ENCODE peak calls at places on chromosomes 7 and 10, in ten cellular contexts. J, R, N, Y, L, P, H, I, F and G are unnamed samples.

GRCh38 chr7:54111850-54112249 is 430.3 kb upstream of the VSTM2A start:
- DNase-seq in J (no peak), R (no peak), N (no peak), Y (no peak), L (no peak), P (no peak), H (no peak), I (no peak), F (no peak), G (no peak)

GRCh38 chr7:44280993-44281721 is 44.2 kb downstream of the CAMK2B start:
- DNase-seq in J (no peak), R (no peak), N (no peak), Y (peak), L (no peak), P (no peak), H (peak), I (peak), F (peak), G (no peak)

GRCh38 chr10:30068482-30069223 is 9.3 kb upstream of the JCAD start:
- DNase-seq in J (no peak), R (peak), N (peak), Y (no peak), L (no peak), P (no peak), H (no peak), I (no peak), F (no peak), G (no peak)

GRCh38 chr10:48683893-48684292 is 780 bp upstream of the WDFY4 start:
- DNase-seq in J (no peak), R (no peak), N (no peak), Y (no peak), L (peak), P (no peak), H (no peak), I (no peak), F (no peak), G (no peak)

GRCh38 chr10:79452174-79452611 is 6.8 kb upstream of the ZCCHC24 start:
- DNase-seq in J (no peak), R (peak), N (no peak), Y (peak), L (no peak), P (no peak), H (no peak), I (no peak), F (no peak), G (no peak)

GRCh38 chr7:36535866-36536664 is 146.4 kb downstream of the ANLN start:
- DNase-seq in J (no peak), R (no peak), N (peak), Y (no peak), L (no peak), P (peak), H (no peak), I (no peak), F (no peak), G (no peak)

GRCh38 chr7:33886100-33886623 is 19.2 kb upstream of the BMPER start:
- DNase-seq in J (no peak), R (no peak), N (no peak), Y (no peak), L (no peak), P (no peak), H (no peak), I (no peak), F (no peak), G (no peak)

GRCh38 chr10:70604106-70604505 is 1.6 kb upstream of the PRF1 start:
- DNase-seq in J (no peak), R (no peak), N (no peak), Y (no peak), L (no peak), P (no peak), H (no peak), I (no peak), F (no peak), G (no peak)

GRCh38 chr10:99266383-99266782 is 30.7 kb upstream of the HPSE2 start:
- DNase-seq in J (no peak), R (no peak), N (no peak), Y (no peak), L (peak), P (no peak), H (no peak), I (no peak), F (no peak), G (no peak)

GRCh38 chr10:110932505-110933180 is 13.2 kb downstream of the SHOC2 start:
- DNase-seq in J (no peak), R (no peak), N (no peak), Y (no peak), L (no peak), P (peak), H (no peak), I (no peak), F (no peak), G (no peak)

GRCh38 chr10:106479619-106480018 is 684.9 kb downstream of the SORCS1 start:
- DNase-seq in J (no peak), R (peak), N (peak), Y (no peak), L (no peak), P (no peak), H (no peak), I (no peak), F (no peak), G (no peak)

GRCh38 chr7:83731154-83731553 is 82.2 kb upstream of the SEMA3E start:
- DNase-seq in J (no peak), R (no peak), N (no peak), Y (no peak), L (no peak), P (no peak), H (no peak), I (no peak), F (no peak), G (no peak)

GRCh38 chr10:8438603-8439002 is 384.1 kb downstream of the GATA3 start:
- DNase-seq in J (no peak), R (no peak), N (no peak), Y (no peak), L (no peak), P (no peak), H (no peak), I (no peak), F (no peak), G (no peak)

GRCh38 chr7:40059057-40059456 is 75.4 kb downstream of the MPLKIP start:
- DNase-seq in J (no peak), R (no peak), N (no peak), Y (no peak), L (no peak), P (no peak), H (no peak), I (no peak), F (no peak), G (no peak)

GRCh38 chr10:22437620-22438588 is 92.6 kb downstream of the SPAG6 start:
- DNase-seq in J (peak), R (peak), N (no peak), Y (peak), L (no peak), P (no peak), H (peak), I (peak), F (peak), G (peak)

GRCh38 chr10:132805599-132805998 is 19.7 kb upstream of the NKX6-2 start:
- DNase-seq in J (no peak), R (no peak), N (no peak), Y (no peak), L (no peak), P (no peak), H (peak), I (no peak), F (no peak), G (peak)

GRCh38 chr7:85046512-85046911 is 140.3 kb downstream of the SEMA3D start:
- DNase-seq in J (no peak), R (no peak), N (no peak), Y (no peak), L (no peak), P (no peak), H (no peak), I (no peak), F (no peak), G (no peak)

GRCh38 chr10:69618746-69619145 is 11.3 kb upstream of the FAM241B start:
- DNase-seq in J (no peak), R (no peak), N (no peak), Y (no peak), L (no peak), P (no peak), H (no peak), I (no peak), F (no peak), G (no peak)

GRCh38 chr7:5574770-5575269 is 151.2 kb upstream of the TNRC18 start:
- DNase-seq in J (peak), R (no peak), N (no peak), Y (no peak), L (no peak), P (no peak), H (no peak), I (peak), F (peak), G (no peak)

GRCh38 chr7:5595545-5596045 is 172.0 kb upstream of the TNRC18 start:
- DNase-seq in J (no peak), R (no peak), N (peak), Y (no peak), L (no peak), P (peak), H (no peak), I (peak), F (no peak), G (no peak)

GRCh38 chr7:50205011-50205410 is 99.5 kb upstream of the IKZF1 start:
- DNase-seq in J (no peak), R (no peak), N (no peak), Y (no peak), L (no peak), P (no peak), H (no peak), I (no peak), F (no peak), G (no peak)

GRCh38 chr7:107075863-107076574 is 31.5 kb downstream of the PRKAR2B start:
- DNase-seq in J (no peak), R (no peak), N (no peak), Y (no peak), L (no peak), P (no peak), H (no peak), I (no peak), F (no peak), G (no peak)

GRCh38 chr10:132096223-132096622 is 30.5 kb downstream of the JAKMIP3 start:
- DNase-seq in J (no peak), R (peak), N (peak), Y (no peak), L (no peak), P (peak), H (no peak), I (peak), F (no peak), G (peak)

GRCh38 chr7:95687759-95688343 is 84.5 kb upstream of the DYNC1I1 start:
- DNase-seq in J (peak), R (peak), N (no peak), Y (no peak), L (peak), P (peak), H (no peak), I (no peak), F (no peak), G (no peak)

GRCh38 chr7:86963599-86964230 is 95.7 kb downstream of the ELAPOR2 start:
- DNase-seq in J (no peak), R (peak), N (peak), Y (no peak), L (no peak), P (no peak), H (no peak), I (no peak), F (no peak), G (no peak)

GRCh38 chr7:56219017-56219416 is 102.8 kb upstream of the NUPR2 start:
- DNase-seq in J (no peak), R (no peak), N (no peak), Y (no peak), L (no peak), P (no peak), H (no peak), I (no peak), F (no peak), G (no peak)

GRCh38 chr10:109698888-109699685 is 224.2 kb downstream of the XPNPEP1 start:
- DNase-seq in J (no peak), R (no peak), N (no peak), Y (no peak), L (no peak), P (no peak), H (no peak), I (no peak), F (no peak), G (no peak)

GRCh38 chr7:51010534-51010933 is 227.8 kb upstream of the GRB10 start:
- DNase-seq in J (no peak), R (no peak), N (no peak), Y (no peak), L (no peak), P (no peak), H (no peak), I (no peak), F (no peak), G (no peak)

GRCh38 chr10:11525503-11525902 is 85.9 kb downstream of the USP6NL start:
- DNase-seq in J (peak), R (peak), N (no peak), Y (peak), L (no peak), P (no peak), H (peak), I (peak), F (peak), G (no peak)

GRCh38 chr10:6665847-6666246 is 85.8 kb upstream of the PRKCQ start:
- DNase-seq in J (no peak), R (no peak), N (no peak), Y (no peak), L (peak), P (no peak), H (no peak), I (no peak), F (no peak), G (no peak)

GRCh38 chr7:131255242-131255641 is 72.4 kb upstream of the MKLN1 start:
- DNase-seq in J (no peak), R (no peak), N (no peak), Y (no peak), L (no peak), P (no peak), H (no peak), I (no peak), F (no peak), G (no peak)

GRCh38 chr10:103660364-103661197 is 167.1 kb downstream of the NEURL1 start:
- DNase-seq in J (no peak), R (peak), N (no peak), Y (peak), L (no peak), P (peak), H (peak), I (peak), F (no peak), G (peak)

GRCh38 chr7:5420841-5421625 is 2.6 kb downstream of the TNRC18 start:
- DNase-seq in J (no peak), R (no peak), N (no peak), Y (peak), L (no peak), P (peak), H (peak), I (peak), F (no peak), G (peak)

GRCh38 chr7:22364023-22364422 is 7.1 kb upstream of the RAPGEF5 start:
- DNase-seq in J (no peak), R (no peak), N (no peak), Y (no peak), L (peak), P (no peak), H (no peak), I (no peak), F (no peak), G (no peak)

GRCh38 chr10:119253433-119254174 is 46.2 kb downstream of the GRK5 start:
- DNase-seq in J (peak), R (peak), N (peak), Y (peak), L (no peak), P (peak), H (peak), I (peak), F (peak), G (no peak)

GRCh38 chr7:46432666-46433065 is 511.6 kb upstream of the IGFBP3 start:
- DNase-seq in J (no peak), R (peak), N (peak), Y (no peak), L (no peak), P (peak), H (no peak), I (no peak), F (no peak), G (no peak)

GRCh38 chr7:98687331-98687863 is 70.3 kb downstream of the NPTX2 start:
- DNase-seq in J (no peak), R (no peak), N (no peak), Y (no peak), L (no peak), P (no peak), H (no peak), I (no peak), F (no peak), G (no peak)

GRCh38 chr10:19817251-19818046 is 1.2 kb downstream of the PLXDC2 start:
- DNase-seq in J (peak), R (peak), N (no peak), Y (no peak), L (no peak), P (peak), H (peak), I (no peak), F (peak), G (no peak)

GRCh38 chr10:100186253-100186780 is 488 bp upstream of the ERLIN1 start:
- DNase-seq in J (peak), R (peak), N (no peak), Y (peak), L (no peak), P (no peak), H (no peak), I (peak), F (peak), G (no peak)

GRCh38 chr10:74333174-74333573 is 182.2 kb downstream of the ADK start:
- DNase-seq in J (no peak), R (peak), N (peak), Y (no peak), L (no peak), P (no peak), H (no peak), I (no peak), F (no peak), G (no peak)

DNA sequence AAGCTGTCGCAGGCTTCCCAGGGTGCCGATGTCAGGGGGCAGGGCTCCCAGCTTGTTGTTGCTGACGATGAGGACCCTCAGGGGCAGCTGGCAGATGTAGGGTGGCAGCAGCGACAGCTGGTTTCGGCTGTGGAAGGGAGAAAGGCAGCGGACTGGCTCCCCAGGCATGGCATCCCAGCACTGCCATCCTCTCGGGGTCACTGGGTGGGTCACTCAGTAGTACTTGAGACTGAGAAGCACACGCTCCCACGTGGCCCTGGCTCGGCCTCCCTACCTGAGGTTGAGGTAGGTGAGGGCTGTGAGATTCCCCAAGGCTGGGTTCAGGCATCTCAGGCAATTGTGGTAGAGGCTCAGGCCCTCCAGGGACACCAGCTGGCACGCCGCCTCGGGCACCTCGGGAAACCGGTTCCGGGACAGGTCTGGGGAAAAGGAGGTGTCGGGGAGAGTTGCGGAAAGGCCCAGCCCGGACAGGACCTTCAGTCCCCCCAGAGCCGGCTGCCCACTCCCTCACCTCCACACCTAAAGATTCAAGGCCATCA is 3.8 kb downstream of the LRCH4 start:
- DNase-seq in J (no peak), R (no peak), N (no peak), Y (no peak), L (no peak), P (no peak), H (peak), I (no peak), F (no peak), G (peak)
- H3K27ac ChIP-seq in J (peak), R (peak), N (no peak), Y (peak), L (no peak), P (no peak), H (no peak), I (no peak), F (no peak), G (peak)

GRCh38 chr10:60650272-60650800 is 127.9 kb upstream of the CDK1 start:
- DNase-seq in J (no peak), R (no peak), N (no peak), Y (no peak), L (no peak), P (no peak), H (no peak), I (no peak), F (no peak), G (no peak)
- H3K27ac ChIP-seq in J (no peak), R (no peak), N (no peak), Y (no peak), L (no peak), P (no peak), H (no peak), I (no peak), F (no peak), G (no peak)

GRCh38 chr7:3998060-3998459 is 684.0 kb upstream of the FOXK1 start:
- DNase-seq in J (no peak), R (no peak), N (no peak), Y (no peak), L (no peak), P (no peak), H (no peak), I (no peak), F (no peak), G (no peak)

GRCh38 chr7:3992841-3993240 is 689.3 kb upstream of the FOXK1 start:
- DNase-seq in J (no peak), R (no peak), N (no peak), Y (peak), L (no peak), P (no peak), H (no peak), I (no peak), F (no peak), G (no peak)

GRCh38 chr7:3995187-3995586 is 686.9 kb upstream of the FOXK1 start:
- DNase-seq in J (no peak), R (no peak), N (no peak), Y (no peak), L (peak), P (no peak), H (peak), I (no peak), F (no peak), G (no peak)

GRCh38 chr7:3991771-3992231 is 690.3 kb upstream of the FOXK1 start:
- DNase-seq in J (no peak), R (no peak), N (no peak), Y (no peak), L (no peak), P (no peak), H (no peak), I (no peak), F (no peak), G (no peak)

DNA sequence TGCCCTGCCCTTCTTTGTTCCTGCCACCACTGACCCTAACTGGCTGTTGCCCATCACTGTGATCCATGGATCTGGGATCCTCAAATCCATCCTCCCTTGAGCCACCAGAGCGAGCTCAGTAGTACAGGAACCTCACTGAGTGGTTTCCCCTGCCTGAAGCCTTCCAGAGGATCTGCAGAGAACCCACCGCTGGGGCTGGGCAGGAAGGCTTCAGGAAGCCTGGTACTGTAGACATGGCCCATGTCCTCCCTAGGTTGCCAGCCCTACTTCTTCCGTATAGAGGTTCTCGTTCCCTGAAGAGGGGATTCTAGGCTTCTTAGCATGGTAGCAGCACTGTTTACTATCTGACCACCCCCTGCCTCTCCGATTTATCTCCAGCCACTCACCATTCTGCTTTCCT is 687.3 kb upstream of the FOXK1 start:
- DNase-seq in J (no peak), R (no peak), N (no peak), Y (peak), L (no peak), P (no peak), H (peak), I (no peak), F (no peak), G (no peak)
- H3K27ac ChIP-seq in J (no peak), R (no peak), N (no peak), Y (no peak), L (no peak), P (no peak), H (no peak), I (no peak), F (no peak), G (no peak)

GRCh38 chr7:20412023-20412422 is 81.3 kb downstream of the ITGB8 start:
- DNase-seq in J (no peak), R (no peak), N (no peak), Y (no peak), L (no peak), P (no peak), H (no peak), I (no peak), F (no peak), G (no peak)

GRCh38 chr7:20407585-20408466 is 77.1 kb downstream of the ITGB8 start:
- DNase-seq in J (peak), R (peak), N (peak), Y (no peak), L (no peak), P (peak), H (no peak), I (peak), F (no peak), G (peak)

GRCh38 chr7:20404371-20404770 is 73.7 kb downstream of the ITGB8 start:
- DNase-seq in J (no peak), R (no peak), N (no peak), Y (no peak), L (no peak), P (no peak), H (no peak), I (no peak), F (no peak), G (no peak)

GRCh38 chr7:20409961-20410360 is 79.3 kb downstream of the ITGB8 start:
- DNase-seq in J (no peak), R (no peak), N (no peak), Y (no peak), L (no peak), P (no peak), H (no peak), I (no peak), F (no peak), G (no peak)

GRCh38 chr7:20408467-20408826 is 77.7 kb downstream of the ITGB8 start:
- DNase-seq in J (peak), R (peak), N (peak), Y (no peak), L (no peak), P (peak), H (no peak), I (peak), F (no peak), G (no peak)
- H3K27ac ChIP-seq in J (peak), R (peak), N (no peak), Y (no peak), L (no peak), P (peak), H (no peak), I (peak), F (no peak), G (peak)

GRCh38 chr10:87867453-87867852 is 4.0 kb downstream of the PTEN start:
- DNase-seq in J (no peak), R (no peak), N (no peak), Y (no peak), L (no peak), P (peak), H (no peak), I (no peak), F (no peak), G (no peak)
- H3K27ac ChIP-seq in J (peak), R (peak), N (no peak), Y (peak), L (peak), P (peak), H (no peak), I (peak), F (peak), G (peak)

GRCh38 chr10:89007129-89007893 is 16.7 kb downstream of the FAS start:
- DNase-seq in J (no peak), R (no peak), N (no peak), Y (no peak), L (no peak), P (no peak), H (no peak), I (no peak), F (no peak), G (no peak)
- H3K27ac ChIP-seq in J (no peak), R (no peak), N (no peak), Y (peak), L (no peak), P (no peak), H (no peak), I (no peak), F (no peak), G (no peak)